ENCODE peak calls at places on chromosomes 5 and 9, in five cellular contexts. V, E, A, Y and R are unnamed samples.

GRCh38 chr9:90296539-90296938 is 346.1 kb downstream of the DIRAS2 start:
- DNase-seq in V (no peak), E (no peak), A (no peak), Y (no peak), R (no peak)

GRCh38 chr5:1915316-1915715 is 32.6 kb upstream of the IRX4 start:
- DNase-seq in V (no peak), E (no peak), A (no peak), Y (no peak), R (no peak)

GRCh38 chr5:156178117-156178516 is 148.8 kb upstream of the SGCD start:
- DNase-seq in V (no peak), E (no peak), A (no peak), Y (no peak), R (no peak)

GRCh38 chr9:70947519-70947918 is 173.9 kb downstream of the TRPM3 start:
- DNase-seq in V (no peak), E (no peak), A (no peak), Y (no peak), R (no peak)

GRCh38 chr5:43769576-43770352 is 166.8 kb downstream of the NNT start:
- DNase-seq in V (no peak), E (no peak), A (no peak), Y (no peak), R (no peak)

GRCh38 chr9:129968690-129969485 is 74.1 kb downstream of the FNBP1 start:
- DNase-seq in V (no peak), E (no peak), A (peak; percentile 11), Y (no peak), R (no peak)

GRCh38 chr5:37696190-37697021 is 143.4 kb downstream of the GDNF start:
- DNase-seq in V (no peak), E (no peak), A (no peak), Y (no peak), R (no peak)

GRCh38 chr9:93309889-93310425 is 126.0 kb downstream of the WNK2 start:
- DNase-seq in V (no peak), E (no peak), A (no peak), Y (no peak), R (no peak)

GRCh38 chr9:114513050-114513951 is 8.0 kb upstream of the WHRN start:
- DNase-seq in V (no peak), E (no peak), A (peak; percentile 9), Y (no peak), R (no peak)

GRCh38 chr5:94793113-94793815 is 174.8 kb downstream of the SLF1 start:
- DNase-seq in V (peak; percentile 35), E (peak; percentile 92), A (no peak), Y (no peak), R (peak; percentile 21)

GRCh38 chr9:134243778-134244467 is 79.6 kb upstream of the RNU6ATAC start:
- DNase-seq in V (peak; percentile 78), E (peak; percentile 42), A (no peak), Y (no peak), R (no peak)

GRCh38 chr9:98529841-98530240 is 178.9 kb downstream of the GABBR2 start:
- DNase-seq in V (no peak), E (no peak), A (no peak), Y (no peak), R (no peak)

GRCh38 chr5:51381801-51382507 is 1.3 kb upstream of the ISL1 start:
- DNase-seq in V (no peak), E (no peak), A (no peak), Y (no peak), R (no peak)

GRCh38 chr5:98843481-98843880 is 70.0 kb downstream of the RGMB start:
- DNase-seq in V (no peak), E (no peak), A (peak; percentile 6), Y (no peak), R (no peak)

GRCh38 chr5:149366169-149366750 is 8.4 kb downstream of the PCYOX1L start:
- DNase-seq in V (no peak), E (no peak), A (peak; percentile 39), Y (no peak), R (no peak)

GRCh38 chr5:149364719-149365118 is 6.9 kb downstream of the PCYOX1L start:
- DNase-seq in V (no peak), E (no peak), A (no peak), Y (no peak), R (no peak)

GRCh38 chr5:149365418-149365817 is 7.6 kb downstream of the PCYOX1L start:
- DNase-seq in V (no peak), E (no peak), A (peak; percentile 78), Y (no peak), R (no peak)

GRCh38 chr5:149367972-149368645 is 10.3 kb downstream of the PCYOX1L start:
- DNase-seq in V (no peak), E (no peak), A (no peak), Y (no peak), R (no peak)

DNA sequence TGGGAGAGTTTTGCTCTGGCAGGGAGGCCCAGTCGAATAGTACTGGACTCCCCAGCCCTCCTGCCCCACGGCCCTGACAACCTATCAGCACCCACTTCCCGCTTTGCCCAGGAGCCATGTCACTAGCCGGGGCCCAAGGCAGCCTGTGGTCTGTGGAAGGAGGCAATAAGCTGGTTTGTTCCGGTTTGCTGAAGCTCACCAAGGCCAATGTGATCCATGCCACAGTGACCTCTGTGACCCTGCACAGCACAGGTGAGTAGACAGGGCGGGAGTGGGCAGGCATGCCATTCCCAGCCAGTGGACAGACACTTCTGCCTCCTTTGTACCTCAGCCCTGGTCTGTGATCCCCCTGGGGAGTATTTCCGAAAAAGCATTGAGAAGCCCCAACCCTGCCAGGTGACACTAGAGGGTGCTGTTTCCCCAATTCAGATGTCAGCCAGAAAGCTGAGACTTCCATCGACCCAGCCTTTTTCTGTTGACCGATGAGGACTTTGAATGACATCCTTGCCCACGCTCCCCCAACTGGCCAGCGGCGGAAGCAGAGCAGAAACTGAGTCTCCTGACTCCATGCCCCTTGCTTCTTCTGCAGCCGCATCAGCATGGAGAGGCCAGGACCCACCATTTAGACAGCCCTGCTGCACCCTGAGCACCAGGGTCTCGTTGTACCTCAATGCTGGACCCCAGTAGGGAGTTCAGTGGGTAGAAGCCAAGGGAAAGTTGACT is 9.6 kb downstream of the PCYOX1L start:
- DNase-seq in V (peak; percentile 79), E (no peak), A (peak; percentile 90), Y (peak; percentile 89), R (peak; percentile 62)
- TF ChIP-seq TAF1 in V (no peak), E (no peak), A (no peak), Y (no peak), R (no peak)

GRCh38 chr5:71586052-71586940 is 844 bp upstream of the MCCC2 start:
- DNase-seq in V (no peak), E (peak; percentile 23), A (peak; percentile 85), Y (no peak), R (no peak)

GRCh38 chr5:71589903-71590302 is 2.8 kb downstream of the MCCC2 start:
- DNase-seq in V (peak; percentile 25), E (peak; percentile 36), A (no peak), Y (no peak), R (no peak)

GRCh38 chr5:71587709-71588532 is 781 bp downstream of the MCCC2 start:
- DNase-seq in V (peak; percentile 22), E (no peak), A (peak; percentile 53), Y (peak; percentile 52), R (no peak)

GRCh38 chr5:71588533-71588885 is 1.4 kb downstream of the MCCC2 start:
- DNase-seq in V (no peak), E (no peak), A (no peak), Y (no peak), R (no peak)

GRCh38 chr5:71586941-71587708 is at the start of gene MCCC2:
- DNase-seq in V (peak; percentile 86), E (peak; percentile 89), A (peak; percentile 99), Y (peak; percentile 98), R (peak; percentile 89)
- TF ChIP-seq POLR2A in V (peak; percentile 93), E (peak; percentile 98), A (peak; percentile 95), Y (peak; percentile 97), R (peak; percentile 96)

GRCh38 chr5:93246093-93246855 is 334.7 kb downstream of the NR2F1-AS1 start:
- DNase-seq in V (no peak), E (no peak), A (no peak), Y (no peak), R (no peak)
- TF ChIP-seq POLR2AphosphoS5 in V (no peak), E (no peak), A (no peak), Y (peak; percentile 32), R (no peak)

GRCh38 chr5:134051305-134051704 is 46.5 kb upstream of the VDAC1 start:
- DNase-seq in V (no peak), E (no peak), A (no peak), Y (no peak), R (no peak)
- TF ChIP-seq TAF1 in V (no peak), E (no peak), A (no peak), Y (no peak), R (no peak)